ENCODE peak calls at places on chromosomes 16 and 17, in five cellular contexts. U is heart right ventricle, N is breast epithelium, Q is colonic mucosa, C is tibial nerve. O is an unnamed sample.
A peak's percentile ranks its signal among the peaks of the same experiment; 100 is the strongest.

GRCh38 chr16:88781140-88782077 is 3.6 kb downstream of the PIEZO1 start:
- DNase-seq in U (peak; percentile 37), C (no peak), Q (no peak), N (no peak), O (no peak)

GRCh38 chr17:74690409-74690825 is 22.3 kb downstream of the CD300LF start:
- DNase-seq in N (no peak), C (peak; percentile 35), Q (no peak), U (no peak), O (peak; percentile 21)

GRCh38 chr17:66191607-66192377 is at the start of gene CEP112:
- DNase-seq in U (peak; percentile 84), Q (peak; percentile 77), C (peak; percentile 59), N (no peak), O (peak; percentile 91)

GRCh38 chr17:69870751-69871199 is 204.2 kb upstream of the KCNJ16 start:
- DNase-seq in Q (no peak), U (no peak), N (no peak), C (no peak), O (no peak)

GRCh38 chr17:51537996-51538550 is 277.7 kb downstream of the UTP18 start:
- DNase-seq in N (no peak), Q (no peak), C (no peak), U (no peak), O (no peak)

GRCh38 chr17:63439682-63440081 is 6.4 kb downstream of the CYB561 start:
- DNase-seq in N (no peak), C (peak; percentile 49), Q (no peak), U (no peak), O (no peak)

GRCh38 chr17:9028632-9029570 is 7.6 kb downstream of the NTN1 start:
- DNase-seq in Q (no peak), U (no peak), N (no peak), C (no peak), O (no peak)

GRCh38 chr16:17246974-17247718 is 223.6 kb downstream of the XYLT1 start:
- DNase-seq in Q (no peak), C (no peak), N (no peak), U (no peak), O (no peak)

GRCh38 chr16:79601092-79601977 is 798 bp upstream of the MAF start:
- DNase-seq in Q (peak; percentile 65), C (peak; percentile 41), N (no peak), U (peak; percentile 55), O (peak; percentile 88)

GRCh38 chr17:73547790-73548189 is 96.5 kb downstream of the SDK2 start:
- DNase-seq in U (no peak), N (no peak), Q (no peak), C (no peak), O (no peak)

GRCh38 chr17:31494259-31495048 is 103.0 kb downstream of the RAB11FIP4 start:
- DNase-seq in C (no peak), U (no peak), N (no peak), Q (peak; percentile 57), O (peak; percentile 63)

GRCh38 chr17:35244345-35245195 is 1.7 kb downstream of the SLFN5 start:
- DNase-seq in C (peak; percentile 85), U (peak; percentile 70), N (no peak), Q (peak; percentile 58), O (peak; percentile 90)

GRCh38 chr16:58348986-58349385 is 43.3 kb upstream of the GINS3 start:
- DNase-seq in N (no peak), C (no peak), U (no peak), Q (no peak), O (no peak)

GRCh38 chr17:42407289-42407836 is 15.7 kb downstream of the CAVIN1 start:
- DNase-seq in C (peak; percentile 71), U (peak; percentile 82), N (peak; percentile 90), Q (peak; percentile 84), O (peak; percentile 93)

GRCh38 chr17:6437466-6437865 is 2.5 kb upstream of the AIPL1 start:
- DNase-seq in U (no peak), C (no peak), N (no peak), Q (no peak), O (no peak)

GRCh38 chr17:2936771-2937321 is 126.6 kb downstream of the OR1D5 start:
- DNase-seq in N (no peak), Q (no peak), C (no peak), U (no peak), O (no peak)

GRCh38 chr17:80953471-80954315 is 37.9 kb upstream of the CHMP6 start:
- DNase-seq in N (no peak), U (no peak), Q (no peak), C (no peak), O (peak; percentile 49)

GRCh38 chr16:79600636-79601091 is at the start of gene MAF:
- DNase-seq in N (peak; percentile 82), U (peak; percentile 85), C (peak; percentile 91), Q (peak; percentile 96), O (peak; percentile 95)

GRCh38 chr17:55394357-55395021 is 27.1 kb downstream of the MMD start:
- DNase-seq in C (no peak), Q (peak; percentile 26), U (no peak), N (no peak), O (no peak)

GRCh38 chr16:48609453-48610023 is 442 bp downstream of the N4BP1 start:
- DNase-seq in Q (peak; percentile 56), C (no peak), N (no peak), U (peak; percentile 78), O (peak; percentile 92)

GRCh38 chr16:48605518-48606110 is 4.4 kb downstream of the N4BP1 start:
- DNase-seq in U (no peak), Q (no peak), C (no peak), N (no peak), O (no peak)

GRCh38 chr16:48608871-48609452 is 1.0 kb downstream of the N4BP1 start:
- DNase-seq in U (no peak), N (no peak), Q (no peak), C (no peak), O (no peak)

GRCh38 chr16:48607056-48607825 is 2.7 kb downstream of the N4BP1 start:
- DNase-seq in C (no peak), Q (peak; percentile 76), U (no peak), N (no peak), O (no peak)

DNA sequence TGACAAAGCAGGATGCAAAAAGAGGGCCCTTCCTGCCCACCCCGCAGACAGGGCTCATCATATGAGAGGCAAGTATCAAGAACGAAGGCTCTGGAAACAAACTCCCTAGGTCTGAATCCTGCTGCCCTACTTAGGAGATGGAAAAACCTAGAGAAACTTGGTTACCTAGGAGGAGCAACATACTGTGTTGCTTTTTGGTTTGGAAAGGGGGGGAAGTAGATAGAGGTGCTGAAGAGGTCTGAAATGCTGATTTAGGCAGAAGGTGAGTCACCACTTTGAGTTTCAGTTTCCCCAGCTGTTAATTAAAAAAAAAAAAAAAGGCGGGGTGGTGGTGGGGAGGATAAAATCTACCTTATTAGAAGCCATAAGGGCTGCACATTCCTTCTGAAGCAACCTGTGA is 1.5 kb downstream of the N4BP1 start:
- DNase-seq in U (no peak), C (no peak), N (no peak), Q (no peak), O (no peak)
- H3K4me3 ChIP-seq in U (peak overlapping the region; percentile 95), C (peak overlapping the region; percentile 93), N (peak overlapping the region; percentile 95), Q (peak overlapping the region; percentile 79), O (peak overlapping the region; percentile 85)

GRCh38 chr17:78998311-78999055 is 11.1 kb downstream of the CANT1 start:
- DNase-seq in N (peak; percentile 57), Q (peak; percentile 88), C (no peak), U (peak; percentile 78), O (peak; percentile 78)
- TF ChIP-seq CTCF in N (no peak), Q (no peak), C (no peak), U (no peak), O (no peak)

GRCh38 chr16:14499110-14499509 is 130.9 kb downstream of the PARN start:
- DNase-seq in Q (no peak), N (no peak), C (no peak), U (no peak), O (no peak)

GRCh38 chr16:14500791-14501190 is 129.3 kb downstream of the PARN start:
- DNase-seq in C (no peak), N (no peak), Q (no peak), U (no peak), O (no peak)

GRCh38 chr16:14501331-14502255 is 128.5 kb downstream of the PARN start:
- DNase-seq in U (peak; percentile 83), N (peak; percentile 82), Q (peak; percentile 58), C (peak; percentile 83), O (peak; percentile 92)

GRCh38 chr16:14502932-14503741 is 126.9 kb downstream of the PARN start:
- DNase-seq in N (no peak), C (no peak), U (no peak), Q (no peak), O (no peak)

GRCh38 chr16:14502256-14502875 is 127.7 kb downstream of the PARN start:
- DNase-seq in N (no peak), U (no peak), C (no peak), Q (no peak), O (no peak)
- H3K4me1 ChIP-seq in N (peaks cover 9% of the 10 kb centered on the region), U (peaks cover 36% of the 10 kb centered on the region), C (no peaks in the 10 kb centered on the region), Q (peaks cover 5% of the 10 kb centered on the region), O (peaks cover 21% of the 10 kb centered on the region)

DNA sequence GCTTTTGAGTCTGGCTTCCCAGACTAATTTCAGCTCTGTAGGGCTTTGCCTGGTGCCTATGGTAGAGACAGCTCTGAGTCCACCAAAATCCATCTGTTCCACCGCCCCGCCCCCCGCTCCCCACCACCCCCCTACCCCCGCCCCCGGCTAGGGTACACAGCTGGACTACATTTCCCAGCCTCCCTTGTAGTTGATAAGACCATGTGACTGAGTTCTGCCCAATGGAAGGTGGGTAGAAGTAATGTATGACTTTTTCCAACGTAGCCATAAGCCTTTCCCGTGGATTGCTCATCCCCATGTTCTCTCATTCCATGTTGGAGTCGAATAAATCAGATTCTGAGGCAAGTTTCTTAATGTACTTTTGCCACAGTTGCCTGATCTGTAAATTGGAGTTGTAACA is 786.7 kb upstream of the EEF2KMT start:
- DNase-seq in N (no peak), U (no peak), C (no peak), Q (no peak), O (no peak)
- H3K4me3 ChIP-seq in N (no peak overlapping the region), U (no peak overlapping the region), C (no peak overlapping the region), Q (no peak overlapping the region), O (no peak overlapping the region)